ENCODE peak calls at places on chromosomes 16 and 17, in ten cellular contexts. C, K, A, D, Q, V, N, O, E and J are unnamed samples.

GRCh38 chr17:82320956-82321927 is 3.8 kb upstream of the CD7 start:
- DNase-seq in C (no peak), K (peak), A (no peak), D (peak), Q (peak), V (no peak), N (peak), O (no peak), E (no peak), J (no peak)

GRCh38 chr17:60534613-60535157 is 8.6 kb upstream of the APPBP2 start:
- DNase-seq in C (no peak), K (no peak), A (no peak), D (no peak), Q (no peak), V (no peak), N (no peak), O (no peak), E (no peak), J (no peak)

GRCh38 chr16:85613609-85614337 is 651 bp downstream of the GSE1 start:
- DNase-seq in C (peak), K (peak), A (peak), D (peak), Q (peak), V (peak), N (no peak), O (peak), E (no peak), J (peak)

GRCh38 chr17:65537343-65537844 is 24.1 kb downstream of the AXIN2 start:
- DNase-seq in C (no peak), K (no peak), A (peak), D (no peak), Q (no peak), V (no peak), N (no peak), O (no peak), E (no peak), J (no peak)

GRCh38 chr17:17447264-17447663 is 29.5 kb upstream of the MED9 start:
- DNase-seq in C (no peak), K (no peak), A (no peak), D (no peak), Q (no peak), V (no peak), N (no peak), O (no peak), E (no peak), J (no peak)

GRCh38 chr17:35889818-35890773 is 9.9 kb upstream of the CCL5 start:
- DNase-seq in C (no peak), K (no peak), A (no peak), D (no peak), Q (no peak), V (no peak), N (no peak), O (no peak), E (no peak), J (no peak)

GRCh38 chr16:84082835-84083569 is 33.7 kb downstream of the MBTPS1 start:
- DNase-seq in C (no peak), K (no peak), A (no peak), D (no peak), Q (no peak), V (no peak), N (no peak), O (no peak), E (no peak), J (no peak)

GRCh38 chr17:68613739-68614298 is 12.7 kb upstream of the FAM20A start:
- DNase-seq in C (no peak), K (no peak), A (no peak), D (peak), Q (peak), V (peak), N (peak), O (no peak), E (peak), J (no peak)

GRCh38 chr16:15880434-15880833 is 8.0 kb downstream of the CEP20 start:
- DNase-seq in C (no peak), K (no peak), A (no peak), D (no peak), Q (no peak), V (no peak), N (no peak), O (no peak), E (no peak), J (no peak)

DNA sequence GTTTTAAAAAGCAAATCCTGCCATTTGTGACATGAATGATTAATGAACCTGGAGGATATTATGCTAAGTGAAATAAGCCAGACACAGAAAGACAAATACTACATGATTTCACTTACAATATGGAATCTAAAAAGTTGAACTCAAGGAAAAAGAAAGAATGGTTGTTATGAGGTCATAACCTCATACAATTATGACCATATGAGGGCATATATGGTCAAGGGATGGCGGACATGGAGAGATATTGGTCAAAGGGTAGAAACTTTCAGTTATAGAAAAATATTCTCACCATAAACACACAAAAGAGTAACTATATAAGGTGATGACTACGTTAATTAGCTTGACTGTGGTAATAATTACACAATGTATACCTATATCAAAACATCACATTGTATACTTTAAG is 56.5 kb downstream of the MYO1D start:
- DNase-seq in C (no peak), K (no peak), A (no peak), D (no peak), Q (no peak), V (no peak), N (no peak), O (no peak), E (no peak), J (no peak)
- H3K4me3 ChIP-seq in C (no peak), K (no peak), A (no peak), D (no peak), Q (no peak), V (no peak), N (no peak), O (no peak), E (no peak), J (no peak)

GRCh38 chr16:67845291-67846062 is 1.3 kb upstream of the NUTF2 start:
- DNase-seq in C (no peak), K (no peak), A (no peak), D (no peak), Q (peak), V (no peak), N (no peak), O (no peak), E (no peak), J (no peak)

GRCh38 chr16:67848118-67848517 is 625 bp upstream of the CENPT start:
- DNase-seq in C (no peak), K (no peak), A (no peak), D (no peak), Q (no peak), V (no peak), N (no peak), O (no peak), E (no peak), J (no peak)

GRCh38 chr16:67846320-67847063 is at the start of gene NUTF2:
- DNase-seq in C (peak), K (peak), A (peak), D (peak), Q (peak), V (peak), N (peak), O (peak), E (peak), J (peak)

GRCh38 chr16:67846063-67846319 is 742 bp upstream of the NUTF2 start:
- DNase-seq in C (no peak), K (no peak), A (no peak), D (no peak), Q (no peak), V (no peak), N (no peak), O (no peak), E (no peak), J (no peak)

DNA sequence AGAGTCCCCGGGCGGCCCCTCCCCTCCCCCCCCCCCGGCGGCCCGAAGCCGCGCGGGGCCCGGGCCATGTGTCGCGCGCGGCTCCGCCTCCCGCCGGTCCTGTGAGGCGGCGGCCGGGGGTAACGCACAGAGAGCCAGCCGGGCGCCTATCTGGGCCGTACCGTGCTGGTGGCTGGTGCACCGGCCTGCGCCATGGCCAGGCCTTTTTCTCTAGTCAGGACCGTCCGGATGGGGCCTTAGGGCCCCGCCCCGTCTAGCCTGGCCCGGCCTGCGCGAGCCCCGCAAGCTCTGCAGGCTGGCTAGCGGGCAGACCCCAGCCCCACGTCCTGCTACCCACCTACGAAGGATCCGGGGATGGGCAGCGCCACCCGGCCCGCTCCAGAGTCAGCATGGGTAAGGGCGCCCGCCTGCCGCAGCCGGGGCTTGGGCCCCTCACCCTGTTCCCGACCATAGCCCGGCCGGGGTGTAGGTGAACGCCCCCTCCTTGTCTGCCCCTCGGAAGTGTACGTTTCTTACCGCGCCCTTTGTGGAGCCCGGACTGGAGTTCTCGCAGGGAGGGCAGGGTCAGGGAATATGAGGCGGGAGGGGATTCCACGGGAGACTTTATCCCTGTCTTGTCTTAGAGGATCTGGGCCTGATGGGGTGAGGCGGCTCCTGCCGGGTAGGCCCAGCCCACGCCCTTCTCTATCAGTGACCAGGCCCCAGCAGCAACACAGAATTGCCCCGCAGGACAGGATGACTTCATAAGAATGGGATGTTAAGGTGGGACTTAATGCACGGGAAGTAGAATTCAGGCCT is at the start of gene CENPT:
- DNase-seq in C (no peak), K (peak), A (peak), D (peak), Q (peak), V (peak), N (no peak), O (peak), E (no peak), J (peak)
- H3K4me3 ChIP-seq in C (peak), K (peak), A (peak), D (peak), Q (peak), V (peak), N (peak), O (peak), E (peak), J (peak)

DNA sequence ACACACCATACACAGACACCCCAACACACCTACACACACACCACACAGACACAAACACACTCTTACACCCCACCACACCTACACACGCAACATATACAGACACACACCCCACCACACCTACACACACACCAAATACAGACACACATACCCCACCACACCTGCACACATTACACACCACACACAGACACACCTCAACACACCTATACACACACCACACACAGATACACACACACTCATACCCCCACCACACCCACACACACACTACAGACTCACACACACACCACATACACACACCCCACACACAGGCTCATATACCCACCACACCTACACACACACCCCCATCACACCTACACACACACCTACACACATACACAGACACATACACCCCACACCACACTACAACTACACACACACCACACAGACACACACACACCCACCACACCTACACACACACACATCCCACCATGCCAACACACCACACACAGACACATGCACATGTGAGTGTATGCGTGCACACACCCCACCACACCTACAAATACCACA is 31.4 kb downstream of the GPT2 start:
- DNase-seq in C (no peak), K (no peak), A (no peak), D (no peak), Q (no peak), V (no peak), N (no peak), O (no peak), E (no peak), J (no peak)
- H3K4me3 ChIP-seq in C (no peak), K (no peak), A (no peak), D (no peak), Q (no peak), V (no peak), N (no peak), O (no peak), E (no peak), J (no peak)

GRCh38 chr17:77735341-77736206 is 222.9 kb upstream of the TNRC6C start:
- DNase-seq in C (no peak), K (peak), A (peak), D (peak), Q (no peak), V (peak), N (no peak), O (peak), E (no peak), J (no peak)

GRCh38 chr17:77734371-77735050 is 224.0 kb upstream of the TNRC6C start:
- DNase-seq in C (peak), K (peak), A (peak), D (peak), Q (peak), V (peak), N (no peak), O (peak), E (no peak), J (peak)

GRCh38 chr17:77735051-77735340 is 223.5 kb upstream of the TNRC6C start:
- DNase-seq in C (no peak), K (no peak), A (no peak), D (no peak), Q (no peak), V (no peak), N (no peak), O (no peak), E (no peak), J (no peak)

GRCh38 chr17:77736207-77736600 is 222.3 kb upstream of the TNRC6C start:
- DNase-seq in C (no peak), K (no peak), A (no peak), D (no peak), Q (no peak), V (peak), N (no peak), O (peak), E (no peak), J (peak)

GRCh38 chr17:77733576-77734296 is 224.8 kb upstream of the TNRC6C start:
- DNase-seq in C (no peak), K (no peak), A (no peak), D (no peak), Q (no peak), V (peak), N (no peak), O (no peak), E (no peak), J (peak)
- H3K4me3 ChIP-seq in C (peak), K (no peak), A (no peak), D (no peak), Q (no peak), V (peak), N (no peak), O (peak), E (no peak), J (peak)

DNA sequence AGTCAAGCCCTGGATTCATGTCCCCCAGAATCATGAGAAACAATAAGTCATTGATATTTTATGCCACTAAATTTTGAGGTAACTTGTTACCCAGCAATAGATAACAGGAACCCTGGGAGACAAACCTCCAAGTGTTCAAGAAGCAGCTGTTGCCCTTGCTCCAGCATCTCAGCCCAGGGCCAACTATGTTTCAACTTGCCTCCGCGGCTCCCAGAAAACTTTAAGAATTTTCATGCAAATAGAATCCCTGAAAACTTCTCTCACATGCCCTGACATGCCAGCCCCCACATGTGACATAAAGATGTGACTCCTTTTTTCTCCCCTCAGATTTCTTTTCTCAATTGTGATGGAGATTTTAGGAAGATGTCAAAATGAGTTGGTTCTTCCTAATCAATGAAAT is 22.8 kb downstream of the LYRM9 start:
- DNase-seq in C (no peak), K (no peak), A (no peak), D (no peak), Q (no peak), V (no peak), N (no peak), O (no peak), E (no peak), J (no peak)
- H3K4me3 ChIP-seq in C (no peak), K (no peak), A (no peak), D (no peak), Q (no peak), V (no peak), N (no peak), O (no peak), E (no peak), J (no peak)

GRCh38 chr16:54544553-54545180 is 258.1 kb upstream of the IRX3 start:
- DNase-seq in C (no peak), K (no peak), A (no peak), D (no peak), Q (no peak), V (no peak), N (no peak), O (no peak), E (no peak), J (no peak)

GRCh38 chr16:54542805-54543504 is 256.4 kb upstream of the IRX3 start:
- DNase-seq in C (no peak), K (no peak), A (no peak), D (no peak), Q (no peak), V (no peak), N (no peak), O (no peak), E (no peak), J (no peak)

GRCh38 chr16:54547052-54547451 is 260.5 kb upstream of the IRX3 start:
- DNase-seq in C (no peak), K (no peak), A (no peak), D (no peak), Q (no peak), V (no peak), N (no peak), O (no peak), E (no peak), J (no peak)

GRCh38 chr16:54545890-54546476 is 259.4 kb upstream of the IRX3 start:
- DNase-seq in C (no peak), K (no peak), A (no peak), D (no peak), Q (no peak), V (no peak), N (no peak), O (no peak), E (no peak), J (no peak)

GRCh38 chr16:54546481-54546880 is 259.9 kb upstream of the IRX3 start:
- DNase-seq in C (no peak), K (no peak), A (no peak), D (no peak), Q (no peak), V (no peak), N (no peak), O (no peak), E (no peak), J (no peak)
- H3K4me3 ChIP-seq in C (no peak), K (no peak), A (no peak), D (no peak), Q (no peak), V (no peak), N (no peak), O (no peak), E (no peak), J (no peak)

GRCh38 chr16:81834868-81835267 is 55.8 kb downstream of the PLCG2 start:
- DNase-seq in C (no peak), K (no peak), A (peak), D (no peak), Q (no peak), V (no peak), N (no peak), O (no peak), E (no peak), J (no peak)

GRCh38 chr16:81838794-81839193 is 59.7 kb downstream of the PLCG2 start:
- DNase-seq in C (no peak), K (no peak), A (no peak), D (no peak), Q (peak), V (no peak), N (no peak), O (no peak), E (peak), J (no peak)

GRCh38 chr16:81837312-81837748 is 58.2 kb downstream of the PLCG2 start:
- DNase-seq in C (no peak), K (no peak), A (peak), D (no peak), Q (no peak), V (no peak), N (no peak), O (no peak), E (no peak), J (no peak)

GRCh38 chr16:81833751-81834150 is 54.7 kb downstream of the PLCG2 start:
- DNase-seq in C (no peak), K (no peak), A (no peak), D (no peak), Q (no peak), V (no peak), N (no peak), O (no peak), E (no peak), J (no peak)

GRCh38 chr16:81836279-81837054 is 57.4 kb downstream of the PLCG2 start:
- DNase-seq in C (no peak), K (no peak), A (peak), D (no peak), Q (no peak), V (no peak), N (no peak), O (no peak), E (peak), J (no peak)
- H3K4me3 ChIP-seq in C (no peak), K (no peak), A (no peak), D (no peak), Q (no peak), V (no peak), N (no peak), O (no peak), E (peak), J (no peak)

DNA sequence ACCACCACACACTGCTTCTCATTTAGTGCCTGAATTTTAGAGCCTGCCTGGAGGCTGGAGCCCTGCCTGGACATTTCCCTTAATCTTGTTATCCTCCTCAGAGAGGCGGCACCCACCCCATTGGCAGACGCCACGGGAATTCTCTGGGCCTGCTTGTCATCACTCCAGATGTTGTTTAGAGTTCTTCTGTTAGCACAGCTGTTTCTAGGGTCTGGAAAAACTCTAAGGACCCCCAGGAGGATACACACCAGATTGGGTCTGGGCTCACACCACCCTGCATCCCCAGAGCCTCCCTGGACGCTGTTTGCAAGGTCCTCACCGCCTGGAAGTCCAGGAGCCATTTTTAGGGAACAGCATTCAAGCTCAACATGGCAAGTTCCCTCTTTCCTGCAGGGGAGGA is 565 bp upstream of the XAF1 start:
- DNase-seq in C (no peak), K (no peak), A (peak), D (no peak), Q (no peak), V (peak), N (no peak), O (peak), E (no peak), J (no peak)
- H3K4me3 ChIP-seq in C (peak), K (peak), A (peak), D (peak), Q (no peak), V (peak), N (peak), O (peak), E (no peak), J (no peak)